ENCODE peak calls at places on chromosomes 16 and 17, in nine cellular contexts. H, P, V, C, T, Q, Z, I and D are unnamed samples.

GRCh38 chr17:79715318-79716182 is 15.2 kb upstream of the ENPP7 start:
- DNase-seq in I (no peak), P (no peak), C (no peak), Z (no peak), V (no peak), T (no peak), Q (no peak), H (no peak), D (peak; percentile 44)

GRCh38 chr17:67862614-67863217 is 37.4 kb downstream of the BPTF start:
- DNase-seq in V (no peak), Q (no peak), T (no peak), Z (no peak), I (no peak), H (no peak), C (no peak), P (no peak), D (no peak)

GRCh38 chr17:74133726-74134125 is 69.8 kb upstream of the RPL38 start:
- DNase-seq in Q (no peak), I (no peak), H (no peak), T (no peak), V (peak; percentile 27), C (no peak), P (no peak), Z (no peak), D (no peak)

GRCh38 chr16:67437513-67437912 is 6.6 kb downstream of the HSD11B2 start:
- DNase-seq in Q (no peak), V (no peak), H (no peak), I (no peak), P (no peak), T (no peak), Z (no peak), C (no peak), D (no peak)

GRCh38 chr16:53504665-53505064 is 1.7 kb upstream of the AKTIP start:
- DNase-seq in H (no peak), V (no peak), Z (no peak), T (no peak), C (no peak), I (peak; percentile 19), P (no peak), Q (no peak), D (no peak)

GRCh38 chr16:75471723-75472634 is 7.5 kb upstream of the TMEM170A start:
- DNase-seq in Q (no peak), Z (no peak), V (peak; percentile 62), I (peak; percentile 44), T (no peak), H (no peak), C (peak; percentile 13), P (peak; percentile 46), D (no peak)

GRCh38 chr17:27797390-27798091 is 2.8 kb downstream of the NOS2 start:
- DNase-seq in C (no peak), I (no peak), T (no peak), Z (no peak), Q (no peak), P (no peak), H (no peak), V (no peak), D (peak; percentile 61)

GRCh38 chr16:57147381-57148191 is 38.3 kb downstream of the PSME3IP1 start:
- DNase-seq in Z (no peak), V (peak; percentile 45), H (no peak), T (no peak), C (no peak), Q (no peak), I (no peak), P (no peak), D (no peak)

GRCh38 chr16:19753815-19754643 is 36.0 kb downstream of the IQCK start:
- DNase-seq in I (no peak), Q (no peak), C (no peak), T (no peak), Z (no peak), H (no peak), V (no peak), P (no peak), D (peak; percentile 36)

GRCh38 chr17:77690271-77691161 is 268.0 kb upstream of the TNRC6C start:
- DNase-seq in C (no peak), Q (no peak), T (no peak), I (peak; percentile 12), H (no peak), V (peak; percentile 25), Z (no peak), P (no peak), D (no peak)

GRCh38 chr16:75702247-75702646 is 986 bp upstream of the DUXB start:
- DNase-seq in P (no peak), T (no peak), V (no peak), Z (no peak), C (no peak), Q (no peak), I (no peak), H (no peak), D (no peak)

GRCh38 chr17:45906237-45906636 is 11.9 kb downstream of the MAPT start:
- DNase-seq in V (no peak), P (no peak), Z (no peak), H (no peak), Q (no peak), C (no peak), T (no peak), I (no peak), D (no peak)

GRCh38 chr16:4176794-4177438 is 60.7 kb upstream of the ADCY9 start:
- DNase-seq in T (no peak), P (no peak), V (no peak), Q (no peak), I (no peak), H (no peak), Z (no peak), C (no peak), D (no peak)

GRCh38 chr17:76981545-76982295 is 113.5 kb downstream of the MGAT5B start:
- DNase-seq in I (no peak), P (no peak), Z (no peak), Q (no peak), T (no peak), H (no peak), C (no peak), V (no peak), D (no peak)

GRCh38 chr17:43399839-43400328 is 1.1 kb downstream of the ARL4D start:
- DNase-seq in P (no peak), H (no peak), C (no peak), T (no peak), V (no peak), Q (no peak), Z (no peak), I (no peak), D (no peak)

GRCh38 chr17:42200702-42201101 is 6.4 kb upstream of the GHDC start:
- DNase-seq in T (no peak), Q (no peak), H (no peak), V (no peak), C (no peak), Z (no peak), I (no peak), P (no peak), D (no peak)

GRCh38 chr16:65909310-65910050 is 457.0 kb upstream of the CDH5 start:
- DNase-seq in I (no peak), Q (no peak), V (no peak), Z (no peak), H (no peak), P (no peak), T (no peak), C (no peak), D (no peak)

GRCh38 chr17:80838381-80839345 is 153.0 kb upstream of the CHMP6 start:
- DNase-seq in I (no peak), C (no peak), P (no peak), T (no peak), Z (no peak), H (no peak), V (no peak), Q (no peak), D (no peak)

GRCh38 chr17:8056232-8056975 is 17.5 kb downstream of the ALOX15B start:
- DNase-seq in H (no peak), Z (no peak), T (no peak), Q (no peak), V (no peak), P (no peak), I (no peak), C (peak; percentile 26), D (no peak)

GRCh38 chr17:81208651-81209050 is 14.1 kb downstream of the CEP131 start:
- DNase-seq in C (no peak), Q (no peak), H (no peak), P (no peak), I (no peak), T (no peak), V (no peak), Z (no peak), D (no peak)